ENCODE peak calls at places on chromosomes 6 and 20, in eight cellular contexts. X is HCT116; F is psoas muscle; K is CD4-positive, CD25-positive, alpha-beta regulatory T cell; R is pancreas; M is upper lobe of right lung; B is uterus; J is GM23338. G is an unnamed sample.

GRCh38 chr20:47717421-47717820 is 67.9 kb downstream of the SULF2 start:
- DNase-seq in J (no peak), R (no peak), B (no peak), X (no peak), K (no peak), M (no peak), F (no peak), G (no peak)

GRCh38 chr6:102015431-102015830 is 621.9 kb downstream of the GRIK2 start:
- DNase-seq in X (no peak), F (no peak), B (no peak), M (peak; percentile 46), K (no peak), J (no peak), R (peak; percentile 33), G (no peak)

GRCh38 chr6:50285735-50286134 is 236.0 kb upstream of the DEFB112 start:
- DNase-seq in K (no peak), B (no peak), R (no peak), M (no peak), X (no peak), F (no peak), J (no peak), G (no peak)

GRCh38 chr20:19047951-19048296 is 164.5 kb upstream of the SLC24A3 start:
- DNase-seq in J (no peak), R (no peak), X (no peak), K (no peak), F (no peak), B (no peak), M (no peak), G (no peak)

GRCh38 chr6:20024979-20025378 is 187.3 kb downstream of the MBOAT1 start:
- DNase-seq in B (no peak), F (no peak), M (no peak), X (no peak), R (no peak), K (no peak), J (no peak), G (no peak)

GRCh38 chr20:46186210-46186609 is 68.1 kb downstream of the CD40 start:
- DNase-seq in J (no peak), M (no peak), B (no peak), K (no peak), X (no peak), F (no peak), R (no peak), G (no peak)

GRCh38 chr6:99745651-99746050 is 139.0 kb downstream of the PRDM13 start:
- DNase-seq in X (no peak), R (no peak), K (no peak), F (no peak), B (no peak), M (no peak), J (no peak), G (no peak)

GRCh38 chr6:82554706-82555105 is 191.1 kb downstream of the TPBG start:
- DNase-seq in B (no peak), K (no peak), R (no peak), J (no peak), F (no peak), M (no peak), X (no peak), G (no peak)

GRCh38 chr6:68634503-68635411 is at the start of gene ADGRB3:
- DNase-seq in F (peak; percentile 79), K (no peak), R (peak; percentile 74), B (peak; percentile 85), X (no peak), J (peak; percentile 79), M (peak; percentile 83), G (peak; percentile 46)

GRCh38 chr20:39778847-39779641 is 816.9 kb downstream of the DHX35 start:
- DNase-seq in X (no peak), J (peak; percentile 24), F (no peak), M (no peak), K (no peak), R (no peak), B (no peak), G (no peak)

GRCh38 chr6:43644940-43645612 is at the start of gene RSPH9:
- DNase-seq in B (peak; percentile 82), K (peak; percentile 71), F (peak; percentile 71), J (peak; percentile 99), M (peak; percentile 85), R (peak; percentile 75), X (no peak), G (no peak)

DNA sequence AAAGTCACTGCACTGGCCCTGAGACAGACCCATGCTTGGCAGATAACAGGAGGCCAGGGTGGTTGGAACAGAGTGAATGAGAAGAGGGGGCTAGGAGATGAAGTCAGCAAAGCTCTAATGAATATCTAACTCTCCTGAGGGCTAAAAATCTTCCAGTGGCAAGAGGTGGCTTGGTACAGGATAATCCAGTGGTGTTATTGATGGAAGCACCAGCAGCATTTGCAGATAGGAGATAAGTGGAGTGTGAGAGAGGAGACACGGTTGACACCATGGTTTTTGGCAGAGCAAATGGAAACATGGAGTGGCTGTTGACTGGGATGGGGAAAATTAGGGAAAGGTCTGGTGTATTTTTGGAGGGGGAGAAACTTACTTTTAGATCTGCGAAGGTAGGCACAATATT is 363.0 kb downstream of the ARHGAP18 start:
- DNase-seq in X (no peak), B (no peak), J (no peak), M (no peak), F (no peak), R (no peak), K (no peak), G (no peak)
- H3K4me1 ChIP-seq in X (no peaks in the 10 kb centered on the region), B (no peaks in the 10 kb centered on the region), J (no peaks in the 10 kb centered on the region), M (no peaks in the 10 kb centered on the region), F (no peaks in the 10 kb centered on the region), R (no peaks in the 10 kb centered on the region), K (no peaks in the 10 kb centered on the region), G (peaks cover 6% of the 10 kb centered on the region)

DNA sequence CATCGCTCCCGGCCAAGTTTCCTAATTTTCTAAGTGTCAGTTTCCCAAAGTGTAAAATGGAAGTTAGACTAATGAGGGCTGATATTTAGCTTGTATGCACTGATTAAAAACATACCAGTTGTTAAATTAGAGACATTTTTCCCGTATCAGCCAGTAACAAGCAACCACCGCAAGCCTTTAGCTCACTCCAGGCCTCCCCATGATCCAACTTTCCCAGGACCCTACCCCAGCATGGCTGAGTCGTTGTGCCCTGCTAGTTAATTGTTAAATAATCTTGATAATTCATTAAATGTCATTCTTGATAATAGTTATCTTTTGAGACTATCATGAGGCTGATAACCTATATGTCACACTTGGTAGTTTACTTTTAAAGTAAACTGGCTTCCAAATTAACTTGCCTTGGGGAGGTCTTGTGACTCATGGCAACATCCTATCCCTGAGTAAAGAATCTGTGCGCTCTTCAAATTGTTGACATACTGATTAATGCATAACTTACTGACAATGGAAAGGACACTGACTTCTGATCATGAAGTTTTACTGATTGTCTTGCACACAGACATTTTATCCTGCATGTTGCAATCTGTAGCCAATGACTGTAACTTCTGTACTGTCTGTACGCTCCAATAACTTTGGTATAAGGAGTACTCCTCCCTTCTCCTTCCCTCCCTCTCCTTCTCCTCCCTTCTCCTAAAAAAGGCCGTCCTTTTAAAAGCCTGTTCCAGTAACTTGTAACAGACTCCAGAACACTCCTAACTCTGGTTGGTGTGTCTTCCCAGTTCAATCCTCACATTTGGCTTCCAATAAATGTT is 6.3 kb upstream of the GTF3C6 start:
- DNase-seq in X (no peak), R (no peak), J (no peak), B (no peak), K (no peak), F (no peak), M (no peak), G (peak; percentile 50)
- H3K27ac ChIP-seq in X (no peak overlapping the region), R (no peak overlapping the region), J (no peak overlapping the region), B (no peak overlapping the region), K (no peak overlapping the region), F (no peak overlapping the region), M (no peak overlapping the region), G (peak overlapping the region; percentile 86)

DNA sequence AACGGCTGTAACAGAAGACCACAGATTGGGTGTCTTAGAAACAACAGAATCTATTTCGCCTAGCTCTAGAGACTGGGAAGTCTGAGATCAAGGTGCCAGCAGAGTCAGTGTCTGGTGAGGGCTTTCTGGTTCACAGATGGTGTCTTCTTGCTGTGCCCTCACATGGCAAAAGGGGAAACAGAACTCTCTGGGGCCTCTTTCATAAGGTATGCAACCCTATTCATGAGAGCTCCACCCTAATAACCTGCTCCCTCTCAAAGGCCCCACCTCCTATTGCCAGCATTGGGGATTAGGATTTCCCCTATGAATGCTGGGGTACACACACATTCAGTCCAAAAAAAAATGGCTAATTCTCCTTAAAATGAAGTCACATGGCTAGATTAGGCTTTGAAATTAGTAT is 10.0 kb downstream of the TXNDC5 start:
- DNase-seq in K (no peak), X (no peak), R (no peak), B (no peak), M (no peak), F (no peak), J (no peak), G (no peak)
- H3K36me3 ChIP-seq in K (peaks cover 59% of the 10 kb centered on the region), X (peaks cover 71% of the 10 kb centered on the region), R (peaks cover 30% of the 10 kb centered on the region), B (no peaks in the 10 kb centered on the region), M (peaks cover 86% of the 10 kb centered on the region), F (peaks cover 81% of the 10 kb centered on the region), J (peaks cover 24% of the 10 kb centered on the region), G (peaks cover 92% of the 10 kb centered on the region)

GRCh38 chr6:157271441-157271840 is 51.9 kb downstream of the TMEM242 start:
- DNase-seq in X (no peak), M (no peak), B (no peak), F (no peak), K (no peak), R (no peak), J (no peak), G (no peak)

GRCh38 chr6:157273756-157274088 is 49.6 kb downstream of the TMEM242 start:
- DNase-seq in X (peak; percentile 31), M (no peak), J (peak; percentile 43), F (no peak), K (peak; percentile 61), R (no peak), B (peak; percentile 60), G (no peak)

GRCh38 chr6:157272866-157273755 is 50.2 kb downstream of the TMEM242 start:
- DNase-seq in M (no peak), K (peak; percentile 18), J (peak; percentile 65), R (no peak), B (no peak), X (no peak), F (no peak), G (no peak)

GRCh38 chr6:157271911-157272310 is 51.4 kb downstream of the TMEM242 start:
- DNase-seq in J (no peak), R (no peak), F (no peak), K (no peak), M (no peak), B (no peak), X (no peak), G (no peak)

GRCh38 chr6:157272372-157272771 is 50.9 kb downstream of the TMEM242 start:
- DNase-seq in R (no peak), X (no peak), K (no peak), F (no peak), M (no peak), J (no peak), B (no peak), G (no peak)
- H3K4me1 ChIP-seq in R (no peaks in the 10 kb centered on the region), X (peaks cover 10% of the 10 kb centered on the region), K (peaks cover 12% of the 10 kb centered on the region), F (peaks cover 19% of the 10 kb centered on the region), M (peaks cover 19% of the 10 kb centered on the region), J (peaks cover 11% of the 10 kb centered on the region), B (peaks cover 8% of the 10 kb centered on the region), G (peaks cover 16% of the 10 kb centered on the region)

GRCh38 chr20:25083773-25084615 is 2.1 kb upstream of the VSX1 start:
- DNase-seq in M (no peak), R (no peak), X (no peak), B (no peak), F (no peak), J (peak; percentile 42), K (peak; percentile 19), G (peak; percentile 39)
- H3K27ac ChIP-seq in M (no peak overlapping the region), R (no peak overlapping the region), X (no peak overlapping the region), B (no peak overlapping the region), F (no peak overlapping the region), J (no peak overlapping the region), K (no peak overlapping the region), G (no peak overlapping the region)

GRCh38 chr6:170093276-170093657 is 197.6 kb downstream of the DLL1 start:
- DNase-seq in M (peak; percentile 60), J (no peak), F (no peak), R (no peak), X (no peak), B (no peak), K (no peak), G (peak; percentile 34)
- H3K36me3 ChIP-seq in M (no peaks in the 10 kb centered on the region), J (no peaks in the 10 kb centered on the region), F (no peaks in the 10 kb centered on the region), R (no peaks in the 10 kb centered on the region), X (no peaks in the 10 kb centered on the region), B (no peaks in the 10 kb centered on the region), K (no peaks in the 10 kb centered on the region), G (no peaks in the 10 kb centered on the region)